ENCODE peak calls at places on chromosome 3, in four cellular contexts. One of them, this sample, is unnamed. For H3K4me1, the result is how much of the 10 kb centered on the place peaks cover.

GRCh38 chr3:111735912-111736311 is 123.2 kb upstream of the PHLDB2 start:
- DNase-seq in mammary epithelial cell: no peak
- DNase-seq in endothelial cell of umbilical vein: no peak
- DNase-seq in MM.1S: no peak
- DNase-seq in this sample: no peak

GRCh38 chr3:40615110-40615915 is 90.6 kb downstream of the ZNF621 start:
- DNase-seq in mammary epithelial cell: no peak
- DNase-seq in MM.1S: no peak
- DNase-seq in endothelial cell of umbilical vein: no peak
- DNase-seq in this sample: no peak

GRCh38 chr3:100590114-100590839 is 19.1 kb upstream of the ADGRG7 start:
- DNase-seq in endothelial cell of umbilical vein: peak
- DNase-seq in mammary epithelial cell: peak
- DNase-seq in MM.1S: peak
- DNase-seq in this sample: peak

GRCh38 chr3:172235698-172236097 is 196.3 kb downstream of the FNDC3B start:
- DNase-seq in endothelial cell of umbilical vein: no peak
- DNase-seq in mammary epithelial cell: no peak
- DNase-seq in MM.1S: no peak
- DNase-seq in this sample: no peak

GRCh38 chr3:118936811-118937210 is 97.8 kb downstream of the IGSF11 start:
- DNase-seq in MM.1S: no peak
- DNase-seq in endothelial cell of umbilical vein: no peak
- DNase-seq in mammary epithelial cell: no peak
- DNase-seq in this sample: no peak

GRCh38 chr3:68271145-68271544 is 616.7 kb upstream of the SUCLG2 start:
- DNase-seq in mammary epithelial cell: no peak
- DNase-seq in endothelial cell of umbilical vein: no peak
- DNase-seq in MM.1S: no peak
- DNase-seq in this sample: no peak

GRCh38 chr3:65479967-65480366 is 558.8 kb downstream of the MAGI1 start:
- DNase-seq in MM.1S: no peak
- DNase-seq in endothelial cell of umbilical vein: no peak
- DNase-seq in mammary epithelial cell: peak
- DNase-seq in this sample: no peak

GRCh38 chr3:138908815-138909214 is 38.1 kb downstream of the FOXL2 start:
- DNase-seq in mammary epithelial cell: no peak
- DNase-seq in MM.1S: no peak
- DNase-seq in endothelial cell of umbilical vein: no peak
- DNase-seq in this sample: no peak

GRCh38 chr3:111662907-111663306 is 67.8 kb upstream of the ZBED2 start:
- DNase-seq in endothelial cell of umbilical vein: no peak
- DNase-seq in MM.1S: no peak
- DNase-seq in mammary epithelial cell: no peak
- DNase-seq in this sample: no peak

GRCh38 chr3:196412704-196413103 is 19.5 kb downstream of the UBXN7 start:
- DNase-seq in endothelial cell of umbilical vein: no peak
- DNase-seq in mammary epithelial cell: no peak
- DNase-seq in MM.1S: no peak
- DNase-seq in this sample: no peak

GRCh38 chr3:195015021-195015420 is 255.9 kb downstream of the XXYLT1 start:
- DNase-seq in endothelial cell of umbilical vein: peak
- DNase-seq in mammary epithelial cell: peak
- DNase-seq in MM.1S: peak
- DNase-seq in this sample: peak

GRCh38 chr3:155382396-155383042 is 89.0 kb upstream of the STRIT1 start:
- DNase-seq in MM.1S: peak
- DNase-seq in mammary epithelial cell: peak
- DNase-seq in endothelial cell of umbilical vein: peak
- DNase-seq in this sample: peak

GRCh38 chr3:54822206-54822605 is 105.7 kb downstream of the LRTM1 start:
- DNase-seq in MM.1S: no peak
- DNase-seq in mammary epithelial cell: peak
- DNase-seq in endothelial cell of umbilical vein: no peak
- DNase-seq in this sample: no peak

GRCh38 chr3:24521306-24522154 is 26.9 kb upstream of the THRB start:
- DNase-seq in endothelial cell of umbilical vein: peak
- DNase-seq in MM.1S: peak
- DNase-seq in mammary epithelial cell: peak
- DNase-seq in this sample: no peak

GRCh38 chr3:66401157-66401550 is 99.7 kb downstream of the LRIG1 start:
- DNase-seq in mammary epithelial cell: no peak
- DNase-seq in endothelial cell of umbilical vein: peak
- DNase-seq in MM.1S: no peak
- DNase-seq in this sample: no peak

GRCh38 chr3:168186293-168186983 is 90.7 kb upstream of the GOLIM4 start:
- DNase-seq in endothelial cell of umbilical vein: no peak
- DNase-seq in mammary epithelial cell: no peak
- DNase-seq in MM.1S: no peak
- DNase-seq in this sample: no peak

GRCh38 chr3:42689421-42690014 is 4.2 kb downstream of the KLHL40 start:
- DNase-seq in endothelial cell of umbilical vein: no peak
- DNase-seq in mammary epithelial cell: no peak
- DNase-seq in MM.1S: no peak
- DNase-seq in this sample: no peak

GRCh38 chr3:52197842-52198625 is at the start of gene ALAS1:
- DNase-seq in endothelial cell of umbilical vein: peak
- DNase-seq in mammary epithelial cell: peak
- DNase-seq in MM.1S: peak
- DNase-seq in this sample: peak

GRCh38 chr3:51031666-51032065 is 353.4 kb upstream of the MANF start:
- DNase-seq in MM.1S: no peak
- DNase-seq in endothelial cell of umbilical vein: no peak
- DNase-seq in mammary epithelial cell: no peak
- DNase-seq in this sample: no peak

GRCh38 chr3:118477768-118478167 is 556.9 kb downstream of the IGSF11 start:
- DNase-seq in endothelial cell of umbilical vein: no peak
- DNase-seq in MM.1S: no peak
- DNase-seq in mammary epithelial cell: no peak
- DNase-seq in this sample: no peak

GRCh38 chr3:175103298-175103697 is 244.2 kb downstream of the NAALADL2 start:
- DNase-seq in MM.1S: no peak
- DNase-seq in mammary epithelial cell: no peak
- DNase-seq in endothelial cell of umbilical vein: no peak
- DNase-seq in this sample: no peak

GRCh38 chr3:184592411-184593200 is 31.0 kb downstream of the EPHB3 start:
- DNase-seq in endothelial cell of umbilical vein: no peak
- DNase-seq in MM.1S: no peak
- DNase-seq in mammary epithelial cell: no peak
- DNase-seq in this sample: no peak

GRCh38 chr3:144185291-144185690 is 213.7 kb downstream of the DIPK2A start:
- DNase-seq in MM.1S: no peak
- DNase-seq in mammary epithelial cell: no peak
- DNase-seq in endothelial cell of umbilical vein: no peak
- DNase-seq in this sample: no peak

GRCh38 chr3:42728056-42728455 is 25.5 kb upstream of the HHATL start:
- DNase-seq in endothelial cell of umbilical vein: no peak
- DNase-seq in mammary epithelial cell: no peak
- DNase-seq in MM.1S: no peak
- DNase-seq in this sample: no peak

GRCh38 chr3:172201136-172201989 is 162.0 kb downstream of the FNDC3B start:
- DNase-seq in mammary epithelial cell: peak
- DNase-seq in endothelial cell of umbilical vein: peak
- DNase-seq in MM.1S: no peak
- DNase-seq in this sample: no peak

GRCh38 chr3:15795563-15796308 is 2.0 kb downstream of the ANKRD28 start:
- DNase-seq in MM.1S: peak
- DNase-seq in endothelial cell of umbilical vein: peak
- DNase-seq in mammary epithelial cell: peak
- DNase-seq in this sample: no peak

GRCh38 chr3:138112362-138112761 is 3.0 kb downstream of the DZIP1L start:
- DNase-seq in mammary epithelial cell: peak
- DNase-seq in MM.1S: no peak
- DNase-seq in endothelial cell of umbilical vein: no peak
- DNase-seq in this sample: no peak

DNA sequence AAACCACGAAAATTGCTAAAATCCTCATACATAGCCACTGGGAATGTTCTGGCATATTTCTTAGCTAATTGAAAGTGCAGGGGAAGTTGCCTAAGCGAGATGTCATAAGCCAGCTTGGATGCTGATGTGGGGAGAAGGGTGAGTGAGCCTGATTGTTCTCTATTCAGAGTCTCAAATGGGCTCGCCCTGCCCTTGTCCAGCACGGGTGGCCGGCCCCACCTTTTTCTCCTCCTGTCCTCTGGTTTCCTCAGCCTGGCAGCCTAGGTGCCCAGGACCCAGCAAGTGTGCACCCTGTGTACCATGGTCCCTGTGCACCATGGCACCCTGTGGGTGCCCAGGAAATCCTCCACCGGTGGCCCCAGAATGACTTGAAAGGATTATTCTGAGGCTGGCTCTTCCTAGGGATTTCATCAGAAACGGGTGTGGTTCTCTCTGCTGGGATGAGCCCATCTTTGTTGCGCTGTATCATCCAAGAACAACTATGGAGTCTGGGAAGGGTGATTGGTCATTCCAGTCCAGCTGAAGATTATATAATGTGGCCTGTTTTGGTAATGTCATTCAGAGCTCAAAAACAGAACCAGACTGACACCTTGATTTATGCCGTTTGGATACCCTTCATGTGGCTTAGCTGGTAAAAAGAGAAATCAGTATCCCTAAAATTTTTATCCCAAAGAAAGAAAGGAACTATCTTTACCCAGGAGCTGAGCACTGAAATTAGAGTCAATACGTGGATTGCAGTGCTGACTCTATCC is 150.8 kb upstream of the BHLHE40 start:
- DNase-seq in MM.1S: no peak
- DNase-seq in endothelial cell of umbilical vein: no peak
- DNase-seq in mammary epithelial cell: peak
- DNase-seq in this sample: no peak
- H3K4me1 ChIP-seq in MM.1S: under half
- H3K4me1 ChIP-seq in endothelial cell of umbilical vein: under half
- H3K4me1 ChIP-seq in mammary epithelial cell: half or more
- H3K4me1 ChIP-seq in this sample: half or more

DNA sequence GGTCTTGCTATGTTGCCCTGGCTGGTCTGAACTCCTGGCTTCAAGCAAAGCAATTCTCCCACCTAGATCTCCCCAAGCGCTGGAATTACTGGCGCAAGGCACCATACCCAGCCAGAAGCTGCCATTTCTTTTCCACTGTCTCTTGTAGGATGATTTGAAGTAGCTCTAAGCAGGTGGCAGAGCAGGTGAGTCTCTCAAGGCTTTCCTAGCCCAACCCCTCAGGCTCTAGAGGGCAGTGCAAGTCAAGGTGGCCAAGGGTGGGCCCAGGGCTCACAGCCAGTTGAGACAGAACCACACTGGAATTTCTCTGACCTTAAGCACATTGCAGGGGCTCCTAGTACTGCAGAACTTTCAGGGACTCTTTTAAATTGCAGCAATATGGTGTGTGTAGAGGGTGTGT is 15.6 kb upstream of the DAG1 start:
- DNase-seq in MM.1S: no peak
- DNase-seq in mammary epithelial cell: peak
- DNase-seq in endothelial cell of umbilical vein: no peak
- DNase-seq in this sample: no peak
- H2AFZ ChIP-seq in MM.1S: no peak
- H2AFZ ChIP-seq in mammary epithelial cell: no peak
- H2AFZ ChIP-seq in endothelial cell of umbilical vein: no peak
- H2AFZ ChIP-seq in this sample: no peak

DNA sequence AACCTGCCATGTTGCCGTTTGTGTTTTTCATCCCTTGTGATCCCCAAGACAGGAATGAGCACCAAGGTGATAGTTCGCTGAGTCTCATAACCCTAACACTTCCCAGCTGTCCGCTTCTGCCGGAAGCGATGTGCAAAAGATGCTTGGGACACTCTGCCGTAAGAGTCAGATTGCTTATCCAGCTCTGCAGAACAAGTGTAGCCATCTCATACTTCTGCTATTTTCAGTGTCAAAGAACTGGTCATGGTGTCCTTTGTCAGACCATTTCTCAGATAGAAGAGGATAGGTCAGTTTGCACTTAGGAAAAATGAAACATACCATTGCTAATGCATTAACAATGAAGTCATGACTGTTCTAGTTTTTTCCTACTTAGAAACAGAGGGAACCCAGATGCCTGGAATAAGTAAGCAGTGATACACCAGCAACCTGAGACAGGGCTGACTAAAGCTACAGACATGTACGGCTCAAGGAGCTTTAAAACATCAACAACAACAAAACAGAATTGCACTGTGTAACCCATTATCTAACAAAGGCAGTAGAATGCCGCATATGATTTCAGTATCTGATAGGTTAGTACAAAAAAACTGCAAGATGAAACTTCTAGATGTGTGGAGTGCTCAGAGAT is 134.0 kb upstream of the IL12A start:
- DNase-seq in mammary epithelial cell: peak
- DNase-seq in MM.1S: no peak
- DNase-seq in endothelial cell of umbilical vein: peak
- DNase-seq in this sample: no peak
- H3K4me1 ChIP-seq in mammary epithelial cell: half or more
- H3K4me1 ChIP-seq in MM.1S: under half
- H3K4me1 ChIP-seq in endothelial cell of umbilical vein: half or more
- H3K4me1 ChIP-seq in this sample: under half

DNA sequence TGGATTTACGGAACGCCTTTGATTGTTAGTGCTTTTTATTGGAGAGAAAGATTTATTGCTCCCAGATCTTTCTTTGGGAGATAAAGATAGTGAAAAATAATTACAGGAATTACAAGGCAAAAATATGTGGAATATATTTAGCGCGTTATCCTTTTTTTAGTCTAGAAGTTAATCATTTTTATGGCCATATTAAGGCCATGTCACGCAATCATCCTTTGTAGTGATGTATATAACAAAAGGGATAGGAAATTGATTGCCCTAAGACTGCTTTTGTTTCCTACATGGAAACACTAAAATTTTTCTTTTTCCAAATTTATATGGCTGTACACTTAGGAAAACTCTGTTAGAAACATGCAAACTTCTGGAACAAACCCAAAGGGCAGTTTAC is 1.5 kb downstream of the TRPC1 start:
- DNase-seq in MM.1S: no peak
- DNase-seq in endothelial cell of umbilical vein: no peak
- DNase-seq in mammary epithelial cell: no peak
- DNase-seq in this sample: no peak
- H2AFZ ChIP-seq in MM.1S: no peak
- H2AFZ ChIP-seq in endothelial cell of umbilical vein: peak
- H2AFZ ChIP-seq in mammary epithelial cell: peak
- H2AFZ ChIP-seq in this sample: no peak

GRCh38 chr3:20047940-20048339 is 7.7 kb downstream of the KAT2B start:
- DNase-seq in MM.1S: peak
- DNase-seq in endothelial cell of umbilical vein: no peak
- DNase-seq in mammary epithelial cell: no peak
- DNase-seq in this sample: no peak

GRCh38 chr3:20046556-20046955 is 6.3 kb downstream of the KAT2B start:
- DNase-seq in MM.1S: no peak
- DNase-seq in endothelial cell of umbilical vein: no peak
- DNase-seq in mammary epithelial cell: no peak
- DNase-seq in this sample: no peak

GRCh38 chr3:20043825-20044224 is 3.6 kb downstream of the KAT2B start:
- DNase-seq in MM.1S: peak
- DNase-seq in mammary epithelial cell: no peak
- DNase-seq in endothelial cell of umbilical vein: no peak
- DNase-seq in this sample: no peak

GRCh38 chr3:20049275-20049674 is 9.0 kb downstream of the KAT2B start:
- DNase-seq in MM.1S: no peak
- DNase-seq in mammary epithelial cell: no peak
- DNase-seq in endothelial cell of umbilical vein: no peak
- DNase-seq in this sample: no peak

GRCh38 chr3:20047341-20047779 is 7.1 kb downstream of the KAT2B start:
- DNase-seq in MM.1S: no peak
- DNase-seq in endothelial cell of umbilical vein: no peak
- DNase-seq in mammary epithelial cell: no peak
- DNase-seq in this sample: no peak
- H3K4me1 ChIP-seq in MM.1S: under half
- H3K4me1 ChIP-seq in endothelial cell of umbilical vein: under half
- H3K4me1 ChIP-seq in mammary epithelial cell: under half
- H3K4me1 ChIP-seq in this sample: under half

GRCh38 chr3:124774841-124775402 is 44.7 kb downstream of the UMPS start:
- DNase-seq in MM.1S: no peak
- DNase-seq in endothelial cell of umbilical vein: no peak
- DNase-seq in mammary epithelial cell: no peak
- DNase-seq in this sample: no peak
- H2AFZ ChIP-seq in MM.1S: no peak
- H2AFZ ChIP-seq in endothelial cell of umbilical vein: no peak
- H2AFZ ChIP-seq in mammary epithelial cell: no peak
- H2AFZ ChIP-seq in this sample: no peak